ENCODE peak calls at places on chromosome 9, in eight cellular contexts. U is NCI-H2029 treated with DMSO at 0.1 percent for 48 hours, C is NCI-H748 treated with DMSO at 0.1 percent for 48 hours, A is endothelial cell of umbilical vein, E is BJ, D is Karpas-422, O is progenitor cell of endocrine pancreas, H is HCT116. S is an unnamed sample.

GRCh38 chr9:70554881-70555280 is 140.4 kb upstream of the KLF9 start:
- DNase-seq in A (no peak), C (no peak), D (no peak), U (no peak), E (no peak), H (no peak), O (no peak), S (no peak)

GRCh38 chr9:87610200-87611155 is 112.8 kb downstream of the DAPK1 start:
- DNase-seq in H (no peak), D (no peak), C (no peak), U (no peak), A (no peak), E (no peak), O (no peak), S (no peak)

GRCh38 chr9:109463924-109464625 is 34.0 kb downstream of the PTPN3 start:
- DNase-seq in U (no peak), O (no peak), E (no peak), A (no peak), H (no peak), C (no peak), D (no peak), S (no peak)

GRCh38 chr9:34045903-34046302 is 2.8 kb downstream of the UBAP2 start:
- DNase-seq in A (no peak), O (no peak), H (no peak), C (no peak), D (no peak), E (no peak), U (no peak), S (no peak)

GRCh38 chr9:74036549-74037231 is 460.4 kb upstream of the RORB start:
- DNase-seq in O (no peak), D (no peak), U (no peak), A (no peak), C (no peak), H (no peak), E (no peak), S (no peak)

GRCh38 chr9:2567922-2568321 is 53.7 kb upstream of the VLDLR start:
- DNase-seq in A (no peak), H (no peak), U (no peak), E (no peak), D (no peak), O (no peak), C (no peak), S (no peak)

GRCh38 chr9:121735792-121736130 is 84.3 kb downstream of the DAB2IP start:
- DNase-seq in D (no peak), O (no peak), E (no peak), U (no peak), A (no peak), H (no peak), C (no peak), S (no peak)

GRCh38 chr9:306907-307306 is 92.2 kb downstream of the DOCK8 start:
- DNase-seq in C (no peak), D (peak), O (no peak), H (no peak), E (no peak), U (no peak), A (no peak), S (no peak)

GRCh38 chr9:135605238-135605781 is 34.0 kb downstream of the GLT6D1 start:
- DNase-seq in H (no peak), A (no peak), O (peak), C (no peak), D (no peak), U (no peak), E (no peak), S (no peak)

GRCh38 chr9:111525056-111525977 is at the start of gene ZNF483:
- DNase-seq in E (peak), D (no peak), O (peak), H (peak), A (peak), U (peak), C (peak), S (peak)